ENCODE peak calls at places on chromosome 11, in six cellular contexts. One of them, this sample, is unnamed.

GRCh38 chr11:76801205-76801604 is 18.0 kb downstream of the TSKU start:
- DNase-seq in NCI-H1417: no peak
- DNase-seq in stimulated activated CD4-positive, alpha-beta T cell treated with anti-CD3 and anti-CD28 coated beads, Interleukin-2, amount 100 ng/mL, for 24 hours: no peak
- DNase-seq in H54: no peak
- DNase-seq in anterior cingulate cortex: no peak
- DNase-seq in HCT116: no peak
- DNase-seq in this sample: no peak

GRCh38 chr11:121035169-121035755 is 11.4 kb downstream of the TBCEL start:
- DNase-seq in H54: no peak
- DNase-seq in HCT116: no peak
- DNase-seq in stimulated activated CD4-positive, alpha-beta T cell treated with anti-CD3 and anti-CD28 coated beads, Interleukin-2, amount 100 ng/mL, for 24 hours: no peak
- DNase-seq in anterior cingulate cortex: no peak
- DNase-seq in NCI-H1417: peak
- DNase-seq in this sample: no peak

GRCh38 chr11:58059011-58059358 is 28.2 kb downstream of the OR6Q1 start:
- DNase-seq in NCI-H1417: no peak
- DNase-seq in H54: peak
- DNase-seq in stimulated activated CD4-positive, alpha-beta T cell treated with anti-CD3 and anti-CD28 coated beads, Interleukin-2, amount 100 ng/mL, for 24 hours: no peak
- DNase-seq in anterior cingulate cortex: no peak
- DNase-seq in HCT116: no peak
- DNase-seq in this sample: peak

GRCh38 chr11:90222459-90223247 is at the start of gene CHORDC1:
- DNase-seq in H54: peak
- DNase-seq in HCT116: peak
- DNase-seq in NCI-H1417: peak
- DNase-seq in anterior cingulate cortex: peak
- DNase-seq in stimulated activated CD4-positive, alpha-beta T cell treated with anti-CD3 and anti-CD28 coated beads, Interleukin-2, amount 100 ng/mL, for 24 hours: peak
- DNase-seq in this sample: peak

GRCh38 chr11:62689421-62690183 is at the start of gene LRRN4CL:
- DNase-seq in HCT116: no peak
- DNase-seq in stimulated activated CD4-positive, alpha-beta T cell treated with anti-CD3 and anti-CD28 coated beads, Interleukin-2, amount 100 ng/mL, for 24 hours: no peak
- DNase-seq in anterior cingulate cortex: peak
- DNase-seq in H54: peak
- DNase-seq in NCI-H1417: no peak
- DNase-seq in this sample: peak

GRCh38 chr11:31798057-31799035 is 12.8 kb downstream of the PAX6 start:
- DNase-seq in H54: no peak
- DNase-seq in anterior cingulate cortex: no peak
- DNase-seq in stimulated activated CD4-positive, alpha-beta T cell treated with anti-CD3 and anti-CD28 coated beads, Interleukin-2, amount 100 ng/mL, for 24 hours: no peak
- DNase-seq in HCT116: no peak
- DNase-seq in NCI-H1417: no peak
- DNase-seq in this sample: no peak

GRCh38 chr11:120546312-120547205 is 35.0 kb downstream of the GRIK4 start:
- DNase-seq in stimulated activated CD4-positive, alpha-beta T cell treated with anti-CD3 and anti-CD28 coated beads, Interleukin-2, amount 100 ng/mL, for 24 hours: no peak
- DNase-seq in NCI-H1417: no peak
- DNase-seq in HCT116: peak
- DNase-seq in anterior cingulate cortex: no peak
- DNase-seq in H54: peak
- DNase-seq in this sample: peak

GRCh38 chr11:3867209-3868071 is 12.0 kb downstream of the STIM1 start:
- DNase-seq in HCT116: no peak
- DNase-seq in H54: no peak
- DNase-seq in stimulated activated CD4-positive, alpha-beta T cell treated with anti-CD3 and anti-CD28 coated beads, Interleukin-2, amount 100 ng/mL, for 24 hours: no peak
- DNase-seq in anterior cingulate cortex: no peak
- DNase-seq in NCI-H1417: no peak
- DNase-seq in this sample: no peak

GRCh38 chr11:57340228-57340627 is 2.1 kb downstream of the P2RX3 start:
- DNase-seq in anterior cingulate cortex: no peak
- DNase-seq in stimulated activated CD4-positive, alpha-beta T cell treated with anti-CD3 and anti-CD28 coated beads, Interleukin-2, amount 100 ng/mL, for 24 hours: no peak
- DNase-seq in H54: no peak
- DNase-seq in NCI-H1417: no peak
- DNase-seq in HCT116: no peak
- DNase-seq in this sample: no peak

GRCh38 chr11:100831929-100832480 is 144.9 kb downstream of the ARHGAP42 start:
- DNase-seq in anterior cingulate cortex: no peak
- DNase-seq in NCI-H1417: no peak
- DNase-seq in H54: no peak
- DNase-seq in HCT116: no peak
- DNase-seq in stimulated activated CD4-positive, alpha-beta T cell treated with anti-CD3 and anti-CD28 coated beads, Interleukin-2, amount 100 ng/mL, for 24 hours: no peak
- DNase-seq in this sample: no peak

GRCh38 chr11:109298865-109299264 is 123.1 kb upstream of the C11orf87 start:
- DNase-seq in anterior cingulate cortex: no peak
- DNase-seq in stimulated activated CD4-positive, alpha-beta T cell treated with anti-CD3 and anti-CD28 coated beads, Interleukin-2, amount 100 ng/mL, for 24 hours: no peak
- DNase-seq in H54: no peak
- DNase-seq in HCT116: no peak
- DNase-seq in NCI-H1417: no peak
- DNase-seq in this sample: no peak

GRCh38 chr11:45176996-45177395 is 30.6 kb downstream of the PRDM11 start:
- DNase-seq in stimulated activated CD4-positive, alpha-beta T cell treated with anti-CD3 and anti-CD28 coated beads, Interleukin-2, amount 100 ng/mL, for 24 hours: no peak
- DNase-seq in anterior cingulate cortex: no peak
- DNase-seq in NCI-H1417: peak
- DNase-seq in H54: no peak
- DNase-seq in HCT116: no peak
- DNase-seq in this sample: no peak

GRCh38 chr11:95387319-95387718 is 156.3 kb upstream of the SESN3 start:
- DNase-seq in H54: no peak
- DNase-seq in anterior cingulate cortex: no peak
- DNase-seq in stimulated activated CD4-positive, alpha-beta T cell treated with anti-CD3 and anti-CD28 coated beads, Interleukin-2, amount 100 ng/mL, for 24 hours: no peak
- DNase-seq in NCI-H1417: no peak
- DNase-seq in HCT116: no peak
- DNase-seq in this sample: no peak

This sample was measured in SJSA1.